ENCODE peak calls at places on chromosomes 3 and 15, in four cellular contexts. C, Y, Z and V are unnamed samples.

GRCh38 chr3:23440416-23441294 is 237.5 kb downstream of the UBE2E2 start:
- DNase-seq in Z (no peak), C (no peak), Y (no peak), V (no peak)

GRCh38 chr3:55416381-55416821 is 70.7 kb downstream of the WNT5A start:
- DNase-seq in Z (no peak), C (no peak), Y (no peak), V (no peak)

GRCh38 chr15:80246425-80246894 is 5.6 kb downstream of the CTXND1 start:
- DNase-seq in Z (no peak), Y (peak; percentile 89), C (no peak), V (no peak)

GRCh38 chr3:128194843-128195242 is 41.6 kb downstream of the EEFSEC start:
- DNase-seq in C (no peak), Y (no peak), Z (no peak), V (no peak)

GRCh38 chr15:73368301-73369072 is at the start of gene HCN4:
- DNase-seq in C (no peak), Z (peak; percentile 85), Y (no peak), V (peak; percentile 84)

GRCh38 chr15:38707802-38708671 is 143.4 kb upstream of the RASGRP1 start:
- DNase-seq in Z (peak; percentile 51), C (no peak), Y (peak; percentile 39), V (peak; percentile 46)

GRCh38 chr15:79960502-79961217 is 10.3 kb downstream of the BCL2A1 start:
- DNase-seq in Y (peak; percentile 45), C (no peak), Z (no peak), V (no peak)

GRCh38 chr3:73419179-73419803 is 205.4 kb downstream of the PDZRN3 start:
- DNase-seq in C (no peak), Z (no peak), Y (no peak), V (no peak)

GRCh38 chr3:161388860-161389259 is 17.5 kb upstream of the SPTSSB start:
- DNase-seq in Y (no peak), C (no peak), Z (no peak), V (no peak)

GRCh38 chr15:61013146-61013545 is 216.0 kb downstream of the RORA start:
- DNase-seq in Y (no peak), Z (no peak), C (no peak), V (no peak)

GRCh38 chr3:42300013-42300412 is 34.0 kb upstream of the CCK start:
- DNase-seq in Z (peak; percentile 55), C (no peak), Y (peak; percentile 10), V (peak; percentile 32)

GRCh38 chr3:58924581-58924980 is 125.2 kb downstream of the CFAP20DC start:
- DNase-seq in Y (no peak), Z (no peak), C (no peak), V (no peak)

GRCh38 chr3:173921741-173922140 is 524.2 kb downstream of the NLGN1 start:
- DNase-seq in C (no peak), Z (no peak), Y (no peak), V (no peak)
- H3K4me3 ChIP-seq in C (no peak overlapping the region), Z (no peak overlapping the region), Y (no peak overlapping the region), V (no peak overlapping the region)

GRCh38 chr3:107412376-107412775 is 35.1 kb downstream of the CCDC54 start:
- DNase-seq in Z (no peak), Y (no peak), C (no peak), V (no peak)
- TF ChIP-seq SUZ12 in Z (no peak), Y (no peak), C (no peak), V (no peak)

DNA sequence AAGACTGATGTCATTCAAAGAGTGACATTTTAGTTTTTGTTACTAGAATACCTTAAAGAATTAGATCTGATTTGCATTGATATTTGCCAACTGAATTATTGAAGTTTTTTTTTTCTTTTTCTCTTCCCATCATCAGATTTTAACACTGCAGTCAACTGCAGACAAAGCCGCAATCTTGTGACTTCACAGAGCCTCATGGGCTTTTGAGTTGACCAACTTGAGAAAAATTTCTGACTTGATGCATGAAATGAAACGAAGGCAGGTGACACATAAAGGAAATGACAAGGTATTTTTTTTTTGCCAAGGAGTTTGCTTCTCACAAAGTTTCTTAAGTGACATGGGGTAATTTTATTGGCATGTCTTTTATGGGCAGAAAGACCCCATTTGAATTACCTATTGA is 383.7 kb downstream of the GAP43 start:
- DNase-seq in Z (no peak), C (no peak), Y (no peak), V (no peak)
- H3K4me3 ChIP-seq in Z (no peak overlapping the region), C (no peak overlapping the region), Y (no peak overlapping the region), V (no peak overlapping the region)

GRCh38 chr3:30286007-30286669 is 320.3 kb upstream of the TGFBR2 start:
- DNase-seq in Y (no peak), C (no peak), Z (no peak), V (no peak)
- TF ChIP-seq SUZ12 in Y (no peak), C (no peak), Z (no peak), V (no peak)

GRCh38 chr3:171896341-171896740 is 53.2 kb downstream of the TMEM212 start:
- DNase-seq in Y (no peak), Z (no peak), C (no peak), V (no peak)

GRCh38 chr3:171904829-171905228 is 61.7 kb downstream of the TMEM212 start:
- DNase-seq in Z (no peak), Y (peak; percentile 55), C (no peak), V (no peak)

GRCh38 chr3:171901615-171902312 is 58.6 kb downstream of the TMEM212 start:
- DNase-seq in Y (peak; percentile 20), C (no peak), Z (no peak), V (no peak)

GRCh38 chr3:171898192-171898591 is 55.0 kb downstream of the TMEM212 start:
- DNase-seq in Y (no peak), Z (no peak), C (no peak), V (no peak)

GRCh38 chr3:171900396-171900795 is 57.2 kb downstream of the TMEM212 start:
- DNase-seq in Z (no peak), Y (no peak), C (no peak), V (no peak)
- H3K4me3 ChIP-seq in Z (no peak overlapping the region), Y (no peak overlapping the region), C (no peak overlapping the region), V (no peak overlapping the region)

GRCh38 chr15:67296188-67296587 is 41.6 kb downstream of the IQCH start:
- DNase-seq in Z (no peak), Y (peak; percentile 21), C (no peak), V (peak; percentile 8)

GRCh38 chr15:67290319-67290718 is 35.7 kb downstream of the IQCH start:
- DNase-seq in Z (no peak), Y (no peak), C (no peak), V (no peak)
- TF ChIP-seq SUZ12 in Z (no peak), Y (no peak), C (no peak), V (no peak)

DNA sequence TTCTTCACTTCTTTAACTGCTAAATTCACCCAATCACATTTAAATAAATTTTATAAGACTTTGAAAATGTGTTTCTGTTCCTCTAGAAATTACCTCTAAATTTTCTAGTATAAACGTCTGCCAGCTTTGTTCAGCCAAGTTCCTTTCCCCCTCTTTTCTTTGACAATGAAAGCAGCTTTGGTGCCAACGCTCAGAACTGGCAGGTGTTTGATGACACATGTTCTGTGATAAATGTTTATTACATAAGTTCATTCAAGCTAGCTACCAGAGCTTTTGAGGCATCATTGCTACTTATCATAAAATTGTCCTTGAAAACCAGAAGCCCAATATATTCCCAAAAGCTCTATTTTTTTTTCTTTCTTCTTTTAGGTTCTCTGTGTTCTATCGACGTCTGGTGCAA is 187.3 kb upstream of the LPP start:
- DNase-seq in C (no peak), Z (no peak), Y (no peak), V (no peak)
- H3K4me3 ChIP-seq in C (no peak overlapping the region), Z (no peak overlapping the region), Y (no peak overlapping the region), V (no peak overlapping the region)

DNA sequence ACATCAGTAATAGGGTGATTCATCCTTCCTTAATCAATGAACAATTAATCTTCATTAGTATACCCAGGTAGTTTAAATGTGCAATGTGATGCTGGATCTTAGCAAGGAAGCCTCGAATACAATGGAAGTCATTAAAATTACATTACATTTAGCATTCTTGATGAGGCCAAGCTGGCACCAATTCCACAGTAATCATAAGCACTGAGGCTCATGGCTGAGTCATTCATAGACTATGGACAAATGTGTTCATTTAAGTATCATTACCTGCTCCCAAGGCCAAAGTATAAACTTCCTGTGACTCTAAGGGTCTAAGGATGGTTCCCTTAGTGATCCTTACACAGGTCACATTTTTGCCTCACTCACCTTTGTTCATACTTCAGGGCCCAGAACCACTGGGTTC is 266.4 kb upstream of the CDIN1 start:
- DNase-seq in C (no peak), Y (no peak), Z (no peak), V (no peak)
- TF ChIP-seq SUZ12 in C (no peak), Y (no peak), Z (no peak), V (no peak)

DNA sequence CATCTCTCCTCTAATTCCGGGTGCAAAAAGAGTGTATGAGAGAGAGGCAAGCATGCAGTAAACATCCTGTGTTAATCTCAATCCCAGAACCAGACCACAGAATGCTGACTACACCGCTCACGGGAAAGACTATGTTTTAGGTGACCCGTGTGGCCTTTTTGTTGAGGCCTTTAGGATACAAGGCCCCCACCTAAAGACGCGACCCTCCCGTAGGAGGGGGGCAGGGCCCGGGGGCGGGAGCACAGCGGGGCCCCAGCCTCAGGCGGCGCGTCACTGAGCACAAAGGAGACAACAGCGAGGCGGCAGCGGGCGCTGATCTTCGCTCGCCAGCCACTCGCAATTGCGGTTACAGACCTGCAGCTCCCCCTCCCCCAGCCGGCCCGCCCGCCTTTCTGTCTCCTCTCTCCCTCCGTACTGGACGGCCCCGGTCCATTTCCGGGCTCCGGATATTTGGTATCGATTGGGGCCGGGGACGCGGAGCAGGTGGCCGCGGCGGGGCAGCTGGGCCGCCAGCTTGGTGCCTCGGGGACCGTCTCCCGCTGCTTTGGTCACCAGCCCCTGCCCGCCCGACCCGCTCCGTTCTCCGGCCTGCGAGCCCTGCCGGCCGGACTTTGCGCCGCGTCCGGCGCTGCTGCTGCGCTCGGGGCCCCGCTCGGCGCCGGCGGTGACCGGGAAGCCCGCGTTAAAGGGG is at the start of gene CCDC50:
- DNase-seq in Z (peak; percentile 87), Y (peak; percentile 77), C (no peak), V (peak; percentile 48)
- H3K4me3 ChIP-seq in Z (peak within 1 kb of the TSS; percentile 64), Y (peak within 1 kb of the TSS; percentile 70), C (peak within 1 kb of the TSS; percentile 73), V (peak within 1 kb of the TSS; percentile 69)

DNA sequence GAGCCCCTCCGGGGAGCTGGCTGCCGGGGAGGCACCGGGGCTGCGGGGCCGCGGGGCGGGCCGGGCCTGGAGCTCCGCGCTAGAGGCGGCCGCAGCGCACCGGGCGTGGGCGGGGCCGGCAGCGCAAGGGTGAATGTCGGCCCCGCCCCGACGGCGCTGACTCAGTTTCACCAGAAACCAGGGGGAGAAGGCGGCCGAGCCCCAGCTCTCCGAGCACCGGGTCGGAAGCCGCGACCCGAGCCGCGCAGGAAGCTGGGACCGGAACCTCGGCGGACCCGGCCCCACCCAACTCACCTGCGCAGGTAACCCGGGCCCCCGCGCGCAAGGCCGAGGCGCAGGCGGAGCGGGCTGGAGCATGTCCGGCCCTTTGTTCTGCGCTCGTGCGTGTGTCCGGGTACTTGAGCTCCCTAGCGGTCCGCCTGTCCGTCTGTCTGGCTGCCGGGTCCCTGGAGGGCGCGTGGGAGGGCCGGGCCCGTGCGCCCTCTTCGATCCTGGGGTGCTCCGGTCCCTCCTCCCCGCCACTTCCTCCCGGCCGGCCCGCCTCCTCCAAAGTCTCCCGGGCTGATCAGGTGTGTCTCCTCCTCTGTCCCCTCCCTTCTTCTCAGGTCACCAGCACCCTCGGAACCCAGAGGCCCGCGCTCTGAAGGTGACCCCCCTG is at the start of gene SPINT1:
- DNase-seq in Z (peak; percentile 79), C (no peak), Y (no peak), V (no peak)
- TF ChIP-seq SUZ12 in Z (no peak), C (no peak), Y (no peak), V (no peak)